ENCODE peak calls at places on chromosomes 12 and 14, in six cellular contexts. One of them, this sample, is unnamed.
A peak's percentile ranks its signal among the peaks of the same experiment; 100 is the strongest.

GRCh38 chr12:13347241-13348043 is 150.9 kb downstream of the EMP1 start:
- DNase-seq in K562: no peak
- DNase-seq in GM12878: no peak
- DNase-seq in A549: peak; percentile 36
- DNase-seq in HepG2: no peak
- DNase-seq in endothelial cell of umbilical vein: no peak
- DNase-seq in this sample: peak; percentile 56

GRCh38 chr14:24279301-24280186 is 8.1 kb upstream of the RABGGTA start:
- DNase-seq in K562: no peak
- DNase-seq in GM12878: peak; percentile 64
- DNase-seq in A549: no peak
- DNase-seq in HepG2: no peak
- DNase-seq in endothelial cell of umbilical vein: no peak
- DNase-seq in this sample: peak; percentile 58

GRCh38 chr12:561908-562593 is 101.2 kb downstream of the NINJ2 start:
- DNase-seq in K562: no peak
- DNase-seq in GM12878: no peak
- DNase-seq in A549: no peak
- DNase-seq in HepG2: no peak
- DNase-seq in endothelial cell of umbilical vein: no peak
- DNase-seq in this sample: peak; percentile 87

GRCh38 chr12:62621239-62621638 is 154.6 kb downstream of the MON2 start:
- DNase-seq in K562: no peak
- DNase-seq in GM12878: no peak
- DNase-seq in A549: no peak
- DNase-seq in HepG2: no peak
- DNase-seq in endothelial cell of umbilical vein: no peak
- DNase-seq in this sample: no peak

GRCh38 chr12:1801285-1801975 is 18.9 kb upstream of the LRTM2 start:
- DNase-seq in K562: no peak
- DNase-seq in GM12878: no peak
- DNase-seq in A549: no peak
- DNase-seq in HepG2: no peak
- DNase-seq in endothelial cell of umbilical vein: no peak
- DNase-seq in this sample: peak; percentile 55

GRCh38 chr12:80226576-80226975 is 127.2 kb downstream of the OTOGL start:
- DNase-seq in K562: no peak
- DNase-seq in GM12878: no peak
- DNase-seq in A549: no peak
- DNase-seq in HepG2: no peak
- DNase-seq in endothelial cell of umbilical vein: peak; percentile 76
- DNase-seq in this sample: no peak

GRCh38 chr14:97762386-97762785 is 965.2 kb downstream of the VRK1 start:
- DNase-seq in K562: no peak
- DNase-seq in GM12878: no peak
- DNase-seq in A549: no peak
- DNase-seq in HepG2: no peak
- DNase-seq in endothelial cell of umbilical vein: no peak
- DNase-seq in this sample: no peak

GRCh38 chr12:7711133-7711532 is at the start of gene DPPA3:
- DNase-seq in K562: no peak
- DNase-seq in GM12878: no peak
- DNase-seq in A549: no peak
- DNase-seq in HepG2: no peak
- DNase-seq in endothelial cell of umbilical vein: no peak
- DNase-seq in this sample: no peak

GRCh38 chr14:75821828-75822521 is 159.8 kb downstream of the TGFB3 start:
- DNase-seq in K562: no peak
- DNase-seq in GM12878: no peak
- DNase-seq in A549: no peak
- DNase-seq in HepG2: no peak
- DNase-seq in endothelial cell of umbilical vein: no peak
- DNase-seq in this sample: no peak

GRCh38 chr14:75298187-75298985 is 19.8 kb downstream of the FOS start:
- DNase-seq in K562: no peak
- DNase-seq in GM12878: no peak
- DNase-seq in A549: no peak
- DNase-seq in HepG2: no peak
- DNase-seq in endothelial cell of umbilical vein: no peak
- DNase-seq in this sample: no peak

GRCh38 chr12:40058721-40059190 is 47.1 kb downstream of the SLC2A13 start:
- DNase-seq in K562: no peak
- DNase-seq in GM12878: no peak
- DNase-seq in A549: no peak
- DNase-seq in HepG2: no peak
- DNase-seq in endothelial cell of umbilical vein: no peak
- DNase-seq in this sample: no peak

GRCh38 chr12:109153711-109154434 is 37.5 kb downstream of the ACACB start:
- DNase-seq in K562: peak; percentile 29
- DNase-seq in GM12878: no peak
- DNase-seq in A549: peak; percentile 23
- DNase-seq in HepG2: peak; percentile 49
- DNase-seq in endothelial cell of umbilical vein: peak; percentile 28
- DNase-seq in this sample: no peak
- TF ChIP-seq MYC in K562: no peak
- TF ChIP-seq MYC in GM12878: no peak
- TF ChIP-seq MYC in A549: no peak
- TF ChIP-seq MYC in HepG2: peak; percentile 12
- TF ChIP-seq MYC in endothelial cell of umbilical vein: no peak
- TF ChIP-seq MYC in this sample: no peak

GRCh38 chr12:49783917-49784676 is 42.7 kb downstream of the TMBIM6 start:
- DNase-seq in K562: no peak
- DNase-seq in GM12878: no peak
- DNase-seq in A549: no peak
- DNase-seq in HepG2: no peak
- DNase-seq in endothelial cell of umbilical vein: peak; percentile 97
- DNase-seq in this sample: peak; percentile 37
- TF ChIP-seq MYC in K562: no peak
- TF ChIP-seq MYC in GM12878: no peak
- TF ChIP-seq MYC in A549: no peak
- TF ChIP-seq MYC in HepG2: no peak
- TF ChIP-seq MYC in endothelial cell of umbilical vein: no peak
- TF ChIP-seq MYC in this sample: no peak

GRCh38 chr12:100860611-100861010 is 66.0 kb downstream of the ANO4 start:
- DNase-seq in K562: no peak
- DNase-seq in GM12878: no peak
- DNase-seq in A549: no peak
- DNase-seq in HepG2: no peak
- DNase-seq in endothelial cell of umbilical vein: no peak
- DNase-seq in this sample: no peak
- TF ChIP-seq MYC in K562: no peak
- TF ChIP-seq MYC in GM12878: no peak
- TF ChIP-seq MYC in A549: no peak
- TF ChIP-seq MYC in HepG2: no peak
- TF ChIP-seq MYC in endothelial cell of umbilical vein: no peak
- TF ChIP-seq MYC in this sample: no peak

GRCh38 chr14:40058916-40059897 is 627.0 kb upstream of the FBXO33 start:
- DNase-seq in K562: no peak
- DNase-seq in GM12878: no peak
- DNase-seq in A549: no peak
- DNase-seq in HepG2: no peak
- DNase-seq in endothelial cell of umbilical vein: no peak
- DNase-seq in this sample: peak; percentile 2
- TF ChIP-seq MYC in K562: no peak
- TF ChIP-seq MYC in GM12878: no peak
- TF ChIP-seq MYC in A549: no peak
- TF ChIP-seq MYC in HepG2: no peak
- TF ChIP-seq MYC in endothelial cell of umbilical vein: no peak
- TF ChIP-seq MYC in this sample: no peak

GRCh38 chr12:27422697-27423096 is 23.8 kb upstream of the SMCO2 start:
- DNase-seq in K562: no peak
- DNase-seq in GM12878: no peak
- DNase-seq in A549: no peak
- DNase-seq in HepG2: no peak
- DNase-seq in endothelial cell of umbilical vein: no peak
- DNase-seq in this sample: peak; percentile 31
- TF ChIP-seq MYC in K562: no peak
- TF ChIP-seq MYC in GM12878: no peak
- TF ChIP-seq MYC in A549: no peak
- TF ChIP-seq MYC in HepG2: no peak
- TF ChIP-seq MYC in endothelial cell of umbilical vein: no peak
- TF ChIP-seq MYC in this sample: no peak

DNA sequence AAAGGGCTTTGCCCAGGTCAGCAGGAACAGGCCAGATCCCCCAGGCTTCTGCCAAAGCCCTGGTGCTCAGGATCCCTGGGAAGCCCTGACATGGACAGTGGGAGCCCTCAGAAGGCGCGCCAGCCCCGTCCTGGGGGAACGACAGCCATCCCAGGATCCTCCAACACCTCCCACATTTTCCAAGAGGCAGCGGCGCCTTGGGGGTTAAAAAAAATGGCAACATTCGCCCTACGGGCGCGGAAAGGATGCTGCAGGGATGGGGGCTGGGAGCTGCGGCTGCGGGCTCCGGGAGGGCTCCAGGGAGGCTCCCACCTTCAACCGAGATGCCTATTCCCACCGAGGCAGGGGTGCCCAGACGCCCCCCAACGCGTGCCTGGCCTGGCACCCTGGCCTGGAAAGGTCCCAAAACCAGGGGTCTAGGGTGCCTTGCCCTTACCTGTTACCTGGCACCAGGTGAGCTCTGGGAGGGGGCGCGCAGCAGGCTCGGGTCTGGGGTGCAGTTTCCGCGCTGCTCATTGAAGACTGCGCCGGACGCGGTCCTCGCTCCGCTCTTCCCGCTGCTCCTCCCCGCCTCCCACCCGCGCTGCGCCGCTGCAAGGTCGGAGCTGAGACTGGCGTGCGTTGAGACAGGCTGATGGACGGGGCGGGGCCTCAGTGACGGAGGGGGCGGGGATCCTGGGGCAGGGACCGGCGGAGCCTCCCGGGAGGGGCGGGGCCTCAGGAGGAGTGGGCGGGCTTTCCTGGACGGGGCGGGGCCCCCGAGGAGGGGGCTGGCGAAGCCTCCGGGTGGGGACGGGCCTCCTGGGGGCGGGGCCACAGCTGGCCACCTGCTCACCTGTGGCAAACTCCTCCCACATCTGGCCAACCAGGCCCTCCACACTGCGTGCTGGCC is at the start of gene ABCB9:
- DNase-seq in K562: peak; percentile 99
- DNase-seq in GM12878: no peak
- DNase-seq in A549: peak; percentile 90
- DNase-seq in HepG2: peak; percentile 85
- DNase-seq in endothelial cell of umbilical vein: peak; percentile 92
- DNase-seq in this sample: peak; percentile 97
- TF ChIP-seq MYC in K562: peak; percentile 61
- TF ChIP-seq MYC in GM12878: no peak
- TF ChIP-seq MYC in A549: no peak
- TF ChIP-seq MYC in HepG2: peak; percentile 66
- TF ChIP-seq MYC in endothelial cell of umbilical vein: no peak
- TF ChIP-seq MYC in this sample: no peak

DNA sequence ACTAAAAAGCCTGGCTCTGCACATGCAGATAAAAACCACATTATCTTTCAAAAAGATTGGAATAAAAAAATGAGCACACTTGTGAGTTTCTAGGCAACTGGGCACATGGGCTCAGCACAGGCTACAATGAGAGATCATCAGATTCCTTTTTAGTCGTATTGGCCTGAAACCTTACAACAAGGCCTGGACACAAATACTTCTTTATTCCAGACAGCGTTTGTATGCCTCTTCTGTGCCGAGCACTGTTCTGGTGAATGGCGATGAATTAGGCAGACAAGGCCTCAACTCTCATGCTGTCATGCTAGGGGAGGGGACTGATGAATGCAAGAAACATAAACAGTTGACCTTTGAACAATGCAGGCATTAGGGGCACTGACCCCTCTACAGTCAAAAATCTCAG is 463.1 kb downstream of the AACS start:
- DNase-seq in K562: no peak
- DNase-seq in GM12878: no peak
- DNase-seq in A549: no peak
- DNase-seq in HepG2: no peak
- DNase-seq in endothelial cell of umbilical vein: no peak
- DNase-seq in this sample: no peak
- TF ChIP-seq MYC in K562: no peak
- TF ChIP-seq MYC in GM12878: no peak
- TF ChIP-seq MYC in A549: no peak
- TF ChIP-seq MYC in HepG2: no peak
- TF ChIP-seq MYC in endothelial cell of umbilical vein: no peak
- TF ChIP-seq MYC in this sample: no peak

DNA sequence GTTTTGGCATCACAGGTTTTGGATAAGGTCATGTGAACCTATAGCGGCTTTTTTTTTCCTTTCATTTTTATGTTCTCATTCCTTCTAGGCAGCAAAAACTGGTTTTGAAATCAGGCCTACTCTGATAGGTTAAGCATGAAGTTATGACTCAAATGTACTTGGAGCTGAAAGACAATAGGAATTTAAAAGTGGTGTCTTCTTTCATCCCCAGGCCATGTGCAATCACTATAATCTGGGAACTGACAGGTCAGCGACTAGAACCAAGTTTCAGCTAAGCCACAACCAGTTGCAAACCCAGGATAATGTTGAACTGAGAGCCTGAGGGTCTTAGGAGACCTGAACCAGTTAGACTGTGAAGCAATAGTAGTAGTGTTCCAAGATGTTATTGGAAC is 74.3 kb downstream of the ANO6 start:
- DNase-seq in K562: no peak
- DNase-seq in GM12878: no peak
- DNase-seq in A549: no peak
- DNase-seq in HepG2: no peak
- DNase-seq in endothelial cell of umbilical vein: no peak
- DNase-seq in this sample: no peak
- TF ChIP-seq MYC in K562: no peak
- TF ChIP-seq MYC in GM12878: no peak
- TF ChIP-seq MYC in A549: no peak
- TF ChIP-seq MYC in HepG2: no peak
- TF ChIP-seq MYC in endothelial cell of umbilical vein: no peak
- TF ChIP-seq MYC in this sample: no peak